ENCODE peak calls at places on chromosomes 4 and X, in four cellular contexts. Y is MM.1S, Q is choroid plexus epithelial cell, T is ovary. N is an unnamed sample.

GRCh38 chr4:15691346-15692140 is 9.9 kb downstream of the FAM200B start:
- DNase-seq in Y (no peak), Q (peak), T (no peak), N (peak)

GRCh38 chr4:7507381-7507780 is 72.7 kb upstream of the PSAPL1 start:
- DNase-seq in Y (no peak), Q (no peak), T (no peak), N (no peak)

GRCh38 chr4:7166286-7166685 is 26.1 kb upstream of the SORCS2 start:
- DNase-seq in Y (no peak), Q (no peak), T (peak), N (no peak)

GRCh38 chrX:148659481-148659880 is 159.1 kb downstream of the AFF2 start:
- DNase-seq in Y (no peak), Q (no peak), T (no peak), N (peak)

GRCh38 chr4:151055539-151055938 is 40.5 kb upstream of the LRBA start:
- DNase-seq in Y (no peak), Q (no peak), T (no peak), N (no peak)

GRCh38 chrX:152652467-152652866 is 14.8 kb downstream of the GABRQ start:
- DNase-seq in Y (no peak), Q (no peak), T (no peak), N (no peak)

GRCh38 chrX:86148024-86148511 is at the start of gene DACH2:
- DNase-seq in Y (peak), Q (peak), T (peak), N (peak)

GRCh38 chrX:67692246-67692645 is 148.4 kb downstream of the AR start:
- DNase-seq in Y (peak), Q (peak), T (no peak), N (peak)

GRCh38 chrX:103488332-103488731 is 31.0 kb downstream of the RAB40A start:
- DNase-seq in Y (no peak), Q (no peak), T (no peak), N (peak)

GRCh38 chr4:28093071-28093470 is 1232.4 kb downstream of the STIM2 start:
- DNase-seq in Y (no peak), Q (no peak), T (no peak), N (no peak)

GRCh38 chr4:1411436-1412375 is 5.5 kb upstream of the NKX1-1 start:
- DNase-seq in Y (no peak), Q (no peak), T (no peak), N (no peak)

GRCh38 chr4:150962245-150962644 is 52.8 kb downstream of the LRBA start:
- DNase-seq in Y (peak), Q (peak), T (no peak), N (no peak)

GRCh38 chr4:102244878-102245535 is 100.3 kb downstream of the SLC39A8 start:
- DNase-seq in Y (no peak), Q (no peak), T (no peak), N (no peak)

GRCh38 chr4:163607292-163607691 is 112.8 kb downstream of the TMA16 start:
- DNase-seq in Y (no peak), Q (peak), T (no peak), N (no peak)

GRCh38 chrX:15334561-15334960 is 762 bp downstream of the PIGA start:
- DNase-seq in Y (no peak), Q (peak), T (no peak), N (peak)

GRCh38 chr4:182015893-182016292 is 227.3 kb upstream of the TENM3 start:
- DNase-seq in Y (no peak), Q (peak), T (no peak), N (peak)

GRCh38 chr4:74230902-74231499 is 73.1 kb downstream of the MTHFD2L start:
- DNase-seq in Y (peak), Q (peak), T (no peak), N (peak)

GRCh38 chrX:132467029-132467428 is 21.8 kb downstream of the MBNL3 start:
- DNase-seq in Y (no peak), Q (peak), T (no peak), N (no peak)

GRCh38 chr4:131499139-131499873 is 1649.8 kb upstream of the PCDH10 start:
- DNase-seq in Y (no peak), Q (peak), T (no peak), N (peak)

GRCh38 chrX:22760513-22761057 is 239.2 kb upstream of the DDX53 start:
- DNase-seq in Y (no peak), Q (peak), T (no peak), N (no peak)

GRCh38 chr4:184343400-184344177 is 125.9 kb upstream of the ENPP6 start:
- DNase-seq in Y (peak), Q (peak), T (peak), N (peak)

GRCh38 chr4:90357117-90357710 is 230.0 kb downstream of the CCSER1 start:
- DNase-seq in Y (peak), Q (peak), T (no peak), N (peak)

GRCh38 chrX:69034451-69034850 is 130.8 kb downstream of the PJA1 start:
- DNase-seq in Y (no peak), Q (no peak), T (no peak), N (no peak)

GRCh38 chr4:129751646-129752045 is 655.7 kb downstream of the C4orf33 start:
- DNase-seq in Y (no peak), Q (no peak), T (no peak), N (no peak)

GRCh38 chrX:40303256-40304077 is 205.7 kb upstream of the BCOR start:
- DNase-seq in Y (no peak), Q (no peak), T (no peak), N (no peak)

GRCh38 chr4:180913750-180914149 is 1329.5 kb upstream of the TENM3 start:
- DNase-seq in Y (no peak), Q (peak), T (no peak), N (peak)

GRCh38 chrX:154827624-154828408 is 6.6 kb downstream of the SMIM9 start:
- DNase-seq in Y (peak), Q (no peak), T (no peak), N (no peak)

GRCh38 chr4:47669946-47670345 is 167.9 kb downstream of the CORIN start:
- DNase-seq in Y (no peak), Q (peak), T (no peak), N (no peak)

GRCh38 chr4:185209031-185209851 is at the start of gene SNX25:
- DNase-seq in Y (peak), Q (peak), T (peak), N (peak)

GRCh38 chrX:136488706-136489105 is 959 bp downstream of the BRS3 start:
- DNase-seq in Y (no peak), Q (no peak), T (no peak), N (no peak)

DNA sequence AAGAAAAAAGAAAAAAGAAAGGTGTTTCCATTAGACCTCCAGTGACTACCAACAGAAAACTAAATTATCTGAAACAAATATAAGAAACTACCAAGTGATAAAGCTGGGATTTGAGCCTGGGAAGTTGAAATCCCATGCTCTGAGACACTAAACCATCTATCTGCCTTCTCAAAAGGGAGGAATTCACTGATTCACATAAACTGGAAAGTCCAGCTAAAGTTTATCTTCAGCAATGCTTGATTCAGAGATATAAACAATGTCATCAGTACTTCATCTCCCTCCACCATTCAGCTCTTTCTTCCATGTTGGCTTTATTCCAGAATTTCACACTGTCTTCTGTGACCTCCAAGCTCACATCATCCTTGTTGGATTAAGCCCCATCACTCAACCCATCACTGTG is 96.3 kb downstream of the IQCM start:
- DNase-seq in Y (no peak), Q (no peak), T (no peak), N (no peak)
- TF ChIP-seq CTCF in Y (no peak), Q (no peak), T (no peak), N (no peak)

DNA sequence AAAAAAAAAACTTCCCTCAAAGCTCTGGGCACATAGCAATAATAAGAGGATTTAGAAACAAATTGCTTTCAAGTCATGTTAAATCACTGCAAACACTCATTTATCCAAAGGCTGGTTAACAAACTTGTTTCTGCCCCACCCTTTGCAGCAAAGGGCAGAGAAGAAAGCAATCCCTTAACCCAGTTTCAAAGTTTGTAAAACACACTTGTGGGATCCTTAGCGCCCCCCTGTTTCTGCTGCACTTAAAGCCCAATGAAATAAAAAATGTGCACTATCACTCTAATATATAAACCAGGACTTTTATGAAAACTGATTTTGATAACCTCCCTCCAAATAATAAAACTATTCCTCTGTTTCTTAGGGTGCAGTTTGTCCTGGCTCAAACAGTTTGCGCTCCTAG is 3.3 kb upstream of the PCDH10 start:
- DNase-seq in Y (no peak), Q (no peak), T (no peak), N (no peak)
- H3K4me3 ChIP-seq in Y (no peak), Q (peak), T (no peak), N (no peak)

DNA sequence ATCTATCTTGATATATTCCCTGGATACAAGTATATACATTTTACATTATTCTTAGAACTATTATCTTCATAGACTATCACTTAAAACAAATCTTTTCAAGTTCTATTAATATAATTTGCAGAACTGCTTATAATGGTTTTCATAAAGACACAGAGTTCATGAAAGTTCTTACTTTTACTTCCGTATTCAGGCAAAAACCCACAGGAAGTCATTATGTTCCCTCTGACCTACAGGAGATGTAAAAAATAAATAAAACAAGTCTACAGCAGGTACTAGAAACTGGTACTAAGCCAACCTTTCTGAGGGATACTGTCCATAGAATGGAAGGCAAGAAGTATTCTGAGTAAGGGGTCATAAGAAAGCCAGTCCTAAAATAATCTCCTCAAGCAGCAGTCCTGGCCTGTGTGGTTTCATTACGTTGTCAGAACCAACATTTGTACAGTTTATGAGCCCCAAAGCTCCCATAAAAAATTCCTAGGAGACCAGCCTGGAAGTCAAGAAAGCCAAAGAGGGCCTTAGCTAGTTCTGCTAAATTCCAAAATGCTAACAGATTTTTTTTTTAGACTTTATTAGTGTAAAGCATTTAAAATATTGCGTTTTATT is 68.6 kb downstream of the CAMK2D start:
- DNase-seq in Y (peak), Q (no peak), T (no peak), N (peak)
- TF ChIP-seq CTCF in Y (no peak), Q (no peak), T (no peak), N (no peak)

GRCh38 chr4:13539047-13539720 is 5.1 kb downstream of the NKX3-2 start:
- DNase-seq in Y (no peak), Q (no peak), T (no peak), N (no peak)
- H3K4me3 ChIP-seq in Y (no peak), Q (no peak), T (no peak), N (no peak)

DNA sequence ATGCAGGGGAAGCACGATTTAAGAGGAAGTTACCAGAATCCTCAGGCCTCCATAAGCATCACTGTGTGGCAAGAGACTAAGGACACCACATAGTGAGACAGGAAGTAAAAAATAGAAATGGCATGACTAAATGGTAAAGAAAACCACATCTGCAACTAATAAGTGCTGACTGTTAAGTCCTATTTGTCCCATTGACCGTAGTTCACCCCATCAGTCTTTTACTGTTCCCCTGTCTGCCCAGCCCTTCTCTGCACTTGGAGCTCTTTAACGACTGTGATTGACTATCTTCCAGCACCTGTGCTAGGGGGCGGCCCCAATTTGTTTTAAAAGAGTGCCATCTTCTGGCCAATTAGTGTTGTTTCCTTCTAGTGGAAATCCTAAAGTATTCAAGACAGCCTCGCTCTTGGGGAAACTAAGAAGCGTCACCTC is 94.2 kb downstream of the MAOA start:
- DNase-seq in Y (peak), Q (peak), T (peak), N (peak)
- TF ChIP-seq CTCF in Y (peak), Q (peak), T (peak), N (peak)

GRCh38 chr4:81562093-81562492 is 90.4 kb upstream of the RASGEF1B start:
- DNase-seq in Y (peak), Q (no peak), T (no peak), N (no peak)
- H3K4me3 ChIP-seq in Y (no peak), Q (no peak), T (no peak), N (no peak)

DNA sequence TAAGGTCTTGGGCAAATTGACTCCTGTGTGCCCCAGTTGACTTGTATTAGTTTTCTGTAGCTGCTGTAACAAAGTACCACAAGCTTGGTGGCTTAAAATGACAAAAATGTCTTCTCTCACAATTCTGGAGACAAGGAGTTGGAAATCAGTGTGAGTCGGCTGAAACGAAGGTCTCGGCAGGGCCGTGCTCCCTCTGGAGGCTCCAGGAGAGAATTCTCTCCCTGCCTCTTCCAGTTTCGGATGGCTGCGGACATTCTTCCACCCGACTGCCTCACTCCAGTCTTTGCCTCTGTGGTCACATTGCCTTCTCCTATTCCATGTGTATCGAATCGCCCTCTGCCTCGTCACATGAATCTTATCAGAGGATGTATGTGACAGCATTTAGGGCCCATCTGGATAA is 66.0 kb upstream of the PHOX2B start:
- DNase-seq in Y (no peak), Q (peak), T (no peak), N (no peak)
- TF ChIP-seq CTCF in Y (no peak), Q (peak), T (no peak), N (peak)

N was measured in fibroblast of mammary gland.